ENCODE peak calls at places on chromosomes 7 and 10, in four cellular contexts. One of them, this sample, is unnamed.
A peak's percentile ranks its signal among the peaks of the same experiment; 100 is the strongest.

GRCh38 chr10:59839576-59839975 is 66.8 kb downstream of the CCDC6 start:
- DNase-seq in type B pancreatic cell: no peak
- DNase-seq in upper lobe of right lung: no peak
- DNase-seq in ureter: no peak
- DNase-seq in this sample: no peak

GRCh38 chr10:110356628-110357245 is 52.0 kb upstream of the SMNDC1 start:
- DNase-seq in type B pancreatic cell: no peak
- DNase-seq in upper lobe of right lung: no peak
- DNase-seq in ureter: peak; percentile 83
- DNase-seq in this sample: no peak

GRCh38 chr7:143458263-143458662 is 15.0 kb downstream of the TAS2R60 start:
- DNase-seq in type B pancreatic cell: no peak
- DNase-seq in upper lobe of right lung: no peak
- DNase-seq in ureter: no peak
- DNase-seq in this sample: peak; percentile 77

GRCh38 chr7:44201813-44202212 is 1.0 kb downstream of the YKT6 start:
- DNase-seq in type B pancreatic cell: no peak
- DNase-seq in upper lobe of right lung: no peak
- DNase-seq in ureter: no peak
- DNase-seq in this sample: no peak

GRCh38 chr7:82729172-82730030 is 285.8 kb upstream of the CACNA2D1 start:
- DNase-seq in type B pancreatic cell: no peak
- DNase-seq in upper lobe of right lung: no peak
- DNase-seq in ureter: peak; percentile 32
- DNase-seq in this sample: no peak

GRCh38 chr10:47363781-47364180 is 15.6 kb downstream of the RBP3 start:
- DNase-seq in type B pancreatic cell: no peak
- DNase-seq in upper lobe of right lung: peak; percentile 1
- DNase-seq in ureter: no peak
- DNase-seq in this sample: no peak

GRCh38 chr10:70672165-70672992 is at the start of gene ADAMTS14:
- DNase-seq in type B pancreatic cell: no peak
- DNase-seq in upper lobe of right lung: peak; percentile 68
- DNase-seq in ureter: no peak
- DNase-seq in this sample: no peak

GRCh38 chr10:68007356-68007755 is 67.7 kb downstream of the HERC4 start:
- DNase-seq in type B pancreatic cell: no peak
- DNase-seq in upper lobe of right lung: no peak
- DNase-seq in ureter: no peak
- DNase-seq in this sample: no peak

GRCh38 chr7:100400656-100401055 is 27.4 kb downstream of the PILRA start:
- DNase-seq in type B pancreatic cell: no peak
- DNase-seq in upper lobe of right lung: no peak
- DNase-seq in ureter: no peak
- DNase-seq in this sample: no peak

GRCh38 chr10:10665750-10666149 is 351.9 kb upstream of the CELF2 start:
- DNase-seq in type B pancreatic cell: no peak
- DNase-seq in upper lobe of right lung: no peak
- DNase-seq in ureter: no peak
- DNase-seq in this sample: no peak

GRCh38 chr10:109851595-109851994 is 71.7 kb downstream of the XPNPEP1 start:
- DNase-seq in type B pancreatic cell: no peak
- DNase-seq in upper lobe of right lung: no peak
- DNase-seq in ureter: no peak
- DNase-seq in this sample: no peak

GRCh38 chr7:122887198-122887597 is 938 bp upstream of the CADPS2 start:
- DNase-seq in type B pancreatic cell: peak; percentile 68
- DNase-seq in upper lobe of right lung: peak; percentile 79
- DNase-seq in ureter: peak; percentile 74
- DNase-seq in this sample: no peak

GRCh38 chr7:136275794-136276193 is 298.6 kb upstream of the MTPN start:
- DNase-seq in type B pancreatic cell: no peak
- DNase-seq in upper lobe of right lung: no peak
- DNase-seq in ureter: no peak
- DNase-seq in this sample: no peak